ENCODE peak calls at places on chromosomes 7 and 10, in six cellular contexts. U, X, Y, F, L and G are unnamed samples.

GRCh38 chr7:128003179-128003578 is 28.1 kb downstream of the LRRC4 start:
- DNase-seq in U (no peak), X (no peak), Y (no peak), F (no peak), L (no peak), G (no peak)

GRCh38 chr7:48111596-48111995 is 22.5 kb downstream of the UPP1 start:
- DNase-seq in U (no peak), X (no peak), Y (no peak), F (no peak), L (no peak), G (no peak)

GRCh38 chr10:76033457-76034196 is 602.2 kb downstream of the LRMDA start:
- DNase-seq in U (peak; percentile 56), X (no peak), Y (peak; percentile 78), F (no peak), L (no peak), G (no peak)

GRCh38 chr7:34806831-34807230 is 148.8 kb downstream of the NPSR1 start:
- DNase-seq in U (no peak), X (no peak), Y (no peak), F (no peak), L (no peak), G (no peak)

GRCh38 chr7:133645870-133646492 is 393.1 kb downstream of the EXOC4 start:
- DNase-seq in U (no peak), X (no peak), Y (peak; percentile 14), F (no peak), L (no peak), G (peak; percentile 33)

GRCh38 chr10:46229144-46229563 is 57.6 kb upstream of the ANTXRL start:
- DNase-seq in U (peak; percentile 53), X (peak; percentile 41), Y (no peak), F (peak; percentile 22), L (peak; percentile 33), G (no peak)

GRCh38 chr7:102967798-102968197 is 55.0 kb downstream of the LRRC17 start:
- DNase-seq in U (peak; percentile 79), X (no peak), Y (peak; percentile 87), F (no peak), L (no peak), G (peak; percentile 50)

GRCh38 chr10:131708225-131708624 is 192.6 kb upstream of the PPP2R2D start:
- DNase-seq in U (no peak), X (peak; percentile 21), Y (no peak), F (no peak), L (no peak), G (no peak)

GRCh38 chr7:25852249-25852994 is 299.6 kb upstream of the NFE2L3 start:
- DNase-seq in U (peak; percentile 74), X (peak; percentile 75), Y (no peak), F (peak; percentile 84), L (no peak), G (no peak)

GRCh38 chr10:22369433-22370072 is 24.3 kb downstream of the SPAG6 start:
- DNase-seq in U (peak; percentile 46), X (no peak), Y (no peak), F (no peak), L (no peak), G (peak; percentile 32)

GRCh38 chr10:51503378-51503777 is 196.0 kb downstream of the CSTF2T start:
- DNase-seq in U (no peak), X (no peak), Y (no peak), F (no peak), L (no peak), G (no peak)

GRCh38 chr10:110354322-110354766 is 49.6 kb upstream of the SMNDC1 start:
- DNase-seq in U (peak; percentile 90), X (peak; percentile 85), Y (peak; percentile 73), F (peak; percentile 83), L (peak; percentile 62), G (peak; percentile 85)
- H3K4me3 ChIP-seq in U (no peak overlapping the region), X (no peak overlapping the region), Y (no peak overlapping the region), F (no peak overlapping the region), L (no peak overlapping the region), G (no peak overlapping the region)

GRCh38 chr7:6165075-6165474 is 107.3 kb downstream of the CYTH3 start:
- DNase-seq in U (no peak), X (no peak), Y (no peak), F (no peak), L (no peak), G (no peak)

GRCh38 chr7:6165521-6166325 is 106.7 kb downstream of the CYTH3 start:
- DNase-seq in U (no peak), X (no peak), Y (no peak), F (no peak), L (no peak), G (no peak)

GRCh38 chr7:6163402-6163801 is 109.0 kb downstream of the CYTH3 start:
- DNase-seq in U (no peak), X (no peak), Y (no peak), F (no peak), L (no peak), G (no peak)

GRCh38 chr7:6164010-6164409 is 108.4 kb downstream of the CYTH3 start:
- DNase-seq in U (no peak), X (no peak), Y (no peak), F (no peak), L (no peak), G (no peak)

GRCh38 chr7:6164491-6164890 is 107.9 kb downstream of the CYTH3 start:
- DNase-seq in U (peak; percentile 73), X (no peak), Y (no peak), F (no peak), L (no peak), G (no peak)
- TF ChIP-seq CTCF in U (peak; percentile 77), X (no peak), Y (peak; percentile 34), F (no peak), L (peak; percentile 21), G (peak; percentile 11)

GRCh38 chr7:109529712-109530111 is 960.0 kb downstream of the DNAJB9 start:
- DNase-seq in U (no peak), X (no peak), Y (no peak), F (no peak), L (no peak), G (no peak)

GRCh38 chr7:109527833-109528232 is 958.2 kb downstream of the DNAJB9 start:
- DNase-seq in U (no peak), X (no peak), Y (no peak), F (no peak), L (no peak), G (no peak)

DNA sequence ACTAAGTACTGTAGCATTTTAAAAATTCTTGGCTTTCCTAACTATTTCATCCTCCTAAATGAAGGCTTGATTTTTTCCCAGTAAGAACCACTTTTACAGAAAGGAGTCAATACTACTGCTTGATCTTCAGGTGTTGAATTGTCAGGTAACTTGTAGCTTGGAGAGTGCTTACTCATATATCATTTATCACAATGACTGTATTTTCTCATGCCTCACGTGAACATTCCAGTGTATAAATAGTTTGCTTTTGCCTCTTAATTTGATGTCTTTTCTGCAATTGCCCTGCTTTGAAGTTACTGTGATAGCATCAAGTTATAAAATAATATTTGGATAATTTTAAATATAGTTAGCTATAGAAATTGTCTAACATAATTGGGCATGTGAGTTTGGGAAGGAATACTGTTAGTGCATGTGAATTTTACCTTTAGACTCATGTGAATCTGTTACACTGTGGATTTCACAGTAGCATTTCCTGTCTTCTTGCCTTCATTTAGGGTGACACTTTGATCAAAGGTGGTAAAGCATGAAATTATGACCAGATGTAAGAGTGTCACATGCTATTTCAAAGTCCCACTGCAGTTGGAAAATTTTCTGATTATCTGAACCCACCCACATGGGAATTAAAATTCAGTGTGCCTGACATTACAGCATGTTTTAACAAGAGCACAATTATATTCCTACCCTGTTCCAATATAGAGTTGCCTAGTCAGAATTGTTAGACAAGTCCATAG is 962.8 kb downstream of the DNAJB9 start:
- DNase-seq in U (no peak), X (no peak), Y (no peak), F (no peak), L (no peak), G (no peak)
- H3K4me3 ChIP-seq in U (no peak overlapping the region), X (no peak overlapping the region), Y (no peak overlapping the region), F (no peak overlapping the region), L (no peak overlapping the region), G (no peak overlapping the region)

DNA sequence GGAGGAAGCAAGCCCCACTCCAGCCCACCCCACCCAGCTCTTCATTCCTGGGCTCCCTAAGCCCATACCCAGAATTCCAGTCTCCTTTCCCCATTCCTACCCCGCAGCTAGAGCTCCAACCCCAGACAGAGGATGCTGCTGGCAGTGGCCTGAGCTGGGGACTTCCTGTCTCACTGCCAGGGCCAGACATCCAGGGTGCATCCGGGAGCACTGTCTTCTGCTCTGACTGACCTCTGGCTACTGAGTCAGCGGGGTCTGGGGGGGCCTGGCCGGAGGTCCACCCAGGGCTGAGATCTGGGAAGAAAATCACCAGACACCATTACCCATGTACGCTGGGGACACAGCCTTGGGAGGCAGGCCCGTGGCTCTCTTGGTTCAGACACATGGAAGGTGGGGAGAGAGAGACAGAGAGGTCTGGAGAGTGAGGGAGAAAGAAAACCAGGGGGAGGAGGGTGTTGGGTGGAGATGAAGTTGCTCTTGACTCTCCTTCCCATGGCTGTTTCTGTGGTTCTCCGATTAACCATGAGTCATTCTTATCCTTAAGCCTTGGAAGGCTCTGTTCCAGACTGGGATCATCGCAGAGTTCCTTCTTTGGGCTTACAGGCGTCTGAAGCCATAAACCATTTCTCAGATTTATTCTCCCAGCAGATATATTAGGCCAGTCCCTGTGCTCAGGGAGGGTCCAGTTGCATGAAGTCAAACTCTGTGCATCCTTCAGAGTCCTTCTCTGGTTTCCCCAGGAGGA is 23.6 kb downstream of the TSPAN15 start:
- DNase-seq in U (peak; percentile 63), X (no peak), Y (peak; percentile 86), F (no peak), L (no peak), G (peak; percentile 67)
- TF ChIP-seq CTCF in U (no peak), X (no peak), Y (no peak), F (no peak), L (no peak), G (no peak)